ENCODE peak calls at places on chromosome 18, in four cellular contexts. U is amygdala, A is NCI-H82, J is Calu3. E is an unnamed sample.

GRCh38 chr18:37578886-37579513 is 13.4 kb upstream of the CELF4 start:
- DNase-seq in A (peak), U (no peak), J (peak), E (no peak)

GRCh38 chr18:29586210-29586609 is 1409.3 kb upstream of the CDH2 start:
- DNase-seq in A (no peak), J (no peak), U (no peak), E (no peak)

GRCh38 chr18:12598181-12598921 is 59.6 kb downstream of the SPIRE1 start:
- DNase-seq in A (no peak), U (no peak), J (no peak), E (no peak)

GRCh38 chr18:50038448-50038847 is 156.5 kb downstream of the MYO5B start:
- DNase-seq in A (no peak), J (no peak), U (no peak), E (no peak)

GRCh38 chr18:35117951-35118411 is 76.8 kb downstream of the MAPRE2 start:
- DNase-seq in U (no peak), J (no peak), A (no peak), E (no peak)

GRCh38 chr18:49697757-49698595 is 115.4 kb downstream of the ACAA2 start:
- DNase-seq in J (no peak), A (peak), U (no peak), E (no peak)

GRCh38 chr18:62957885-62958472 is 242.6 kb downstream of the PHLPP1 start:
- DNase-seq in U (no peak), A (peak), J (peak), E (no peak)

GRCh38 chr18:12946549-12947354 is 1.1 kb upstream of the SEH1L start:
- DNase-seq in J (peak), U (no peak), A (peak), E (peak)

GRCh38 chr18:37476182-37476581 is 89.4 kb downstream of the CELF4 start:
- DNase-seq in A (peak), U (no peak), J (peak), E (peak)

GRCh38 chr18:2302628-2303516 is 268.4 kb downstream of the METTL4 start:
- DNase-seq in A (no peak), U (no peak), J (peak), E (no peak)

GRCh38 chr18:67041334-67041733 is 437.4 kb upstream of the CDH19 start:
- DNase-seq in J (no peak), U (no peak), A (no peak), E (no peak)

E was measured in posterior cingulate gyrus.